ENCODE peak calls at places on chromosomes 7 and 10, in four cellular contexts. Q is HepG2, R is NT2/D1, N is GM12878. Y is an unnamed sample. For H3K4me1, the result is how much of the 10 kb centered on the place peaks cover.

GRCh38 chr10:20911626-20912025 is 14.5 kb upstream of the NEBL start:
- DNase-seq in Q (no peak), R (no peak), N (no peak), Y (no peak)

GRCh38 chr7:42552227-42552626 is 315.2 kb upstream of the GLI3 start:
- DNase-seq in Q (no peak), R (no peak), N (no peak), Y (no peak)

GRCh38 chr7:20795361-20795760 is 8.7 kb upstream of the SP8 start:
- DNase-seq in Q (no peak), R (no peak), N (no peak), Y (peak)

GRCh38 chr7:32522746-32523145 is 27.5 kb downstream of the AVL9 start:
- DNase-seq in Q (no peak), R (no peak), N (no peak), Y (no peak)

GRCh38 chr10:26437637-26438461 is at the start of gene APBB1IP:
- DNase-seq in Q (no peak), R (no peak), N (peak), Y (no peak)

GRCh38 chr10:120828940-120829339 is 22.2 kb upstream of the WDR11 start:
- DNase-seq in Q (no peak), R (no peak), N (no peak), Y (no peak)

GRCh38 chr10:89481662-89482061 is 53.7 kb downstream of the SLC16A12 start:
- DNase-seq in Q (no peak), R (no peak), N (no peak), Y (no peak)

GRCh38 chr7:111089822-111090426 is 1.0 kb upstream of the LRRN3 start:
- DNase-seq in Q (peak), R (peak), N (no peak), Y (no peak)

GRCh38 chr10:36441557-36441956 is 683.8 kb upstream of the ANKRD30A start:
- DNase-seq in Q (no peak), R (no peak), N (no peak), Y (no peak)

GRCh38 chr10:125064681-125065492 is 95.5 kb downstream of the CTBP2 start:
- DNase-seq in Q (no peak), R (no peak), N (peak), Y (no peak)

GRCh38 chr10:30216811-30217210 is 132.3 kb downstream of the MTPAP start:
- DNase-seq in Q (no peak), R (no peak), N (no peak), Y (no peak)

GRCh38 chr7:2700141-2700850 is 12.3 kb downstream of the AMZ1 start:
- DNase-seq in Q (no peak), R (no peak), N (no peak), Y (no peak)

GRCh38 chr10:34311679-34312078 is 503.4 kb downstream of the PARD3 start:
- DNase-seq in Q (no peak), R (no peak), N (no peak), Y (no peak)

GRCh38 chr7:65438593-65438992 is 64.9 kb downstream of the ZNF92 start:
- DNase-seq in Q (no peak), R (no peak), N (no peak), Y (no peak)

GRCh38 chr10:29642996-29643395 is 8.2 kb upstream of the SVIL start:
- DNase-seq in Q (no peak), R (no peak), N (no peak), Y (no peak)

GRCh38 chr7:144854839-144855424 is 19.1 kb upstream of the TPK1 start:
- DNase-seq in Q (peak), R (no peak), N (no peak), Y (no peak)

GRCh38 chr7:119175916-119176627 is 951.6 kb downstream of the ANKRD7 start:
- DNase-seq in Q (peak), R (peak), N (peak), Y (peak)

GRCh38 chr10:15624405-15625191 is 95.1 kb downstream of the ITGA8 start:
- DNase-seq in Q (no peak), R (no peak), N (no peak), Y (no peak)

GRCh38 chr7:36276428-36277246 is 113.0 kb upstream of the ANLN start:
- DNase-seq in Q (no peak), R (no peak), N (no peak), Y (no peak)
- TF ChIP-seq SUZ12 in Q (no peak), R (no peak), N (no peak), Y (no peak)

GRCh38 chr10:117112220-117112619 is 25.9 kb downstream of the VAX1 start:
- DNase-seq in Q (peak), R (no peak), N (no peak), Y (no peak)
- H3K4me1 ChIP-seq in Q (under half), R (under half), N (under half), Y (under half)

DNA sequence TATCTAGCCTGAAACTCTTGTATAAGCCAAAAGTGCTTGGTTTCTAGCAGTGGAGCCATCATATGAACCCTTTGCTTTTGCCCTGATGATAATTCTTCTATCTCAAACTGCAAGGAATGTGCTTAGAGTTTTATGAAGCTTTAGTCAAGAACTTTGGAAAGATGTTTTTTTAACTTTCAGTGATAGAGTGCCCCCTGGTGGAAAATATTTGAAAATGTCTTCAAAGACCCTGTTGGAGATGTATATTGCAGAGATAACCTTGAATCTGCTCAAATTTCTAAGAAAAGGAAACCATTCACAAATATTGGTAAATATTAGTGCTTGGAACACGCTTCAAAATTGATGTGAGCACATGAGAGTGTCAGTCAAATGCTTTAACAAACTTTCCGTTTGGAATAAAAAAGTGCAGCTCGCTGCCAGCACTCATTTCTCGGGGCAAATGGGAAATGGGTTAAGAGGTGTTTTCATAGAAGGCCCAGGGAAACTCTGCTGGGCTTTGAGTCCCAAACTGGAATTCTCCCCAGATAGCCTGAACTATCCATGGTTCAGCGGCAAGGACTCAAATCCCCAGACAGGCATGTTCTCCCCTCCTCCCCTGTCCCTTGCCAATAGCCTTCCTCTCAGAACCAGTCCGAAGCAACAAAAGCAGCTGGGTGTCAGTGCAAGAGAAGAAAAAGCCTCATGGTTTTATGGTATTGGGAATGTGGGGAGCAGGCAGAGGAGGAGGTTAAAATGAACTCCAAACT is 129.3 kb downstream of the MYOF start:
- DNase-seq in Q (peak), R (no peak), N (no peak), Y (no peak)
- TF ChIP-seq SUZ12 in Q (no peak), R (no peak), N (no peak), Y (no peak)

GRCh38 chr10:3533296-3533695 is 251.7 kb downstream of the KLF6 start:
- DNase-seq in Q (no peak), R (no peak), N (no peak), Y (no peak)

GRCh38 chr10:3534433-3534832 is 250.6 kb downstream of the KLF6 start:
- DNase-seq in Q (no peak), R (no peak), N (no peak), Y (no peak)

GRCh38 chr10:3531670-3532069 is 253.3 kb downstream of the KLF6 start:
- DNase-seq in Q (no peak), R (no peak), N (no peak), Y (no peak)

GRCh38 chr10:3531097-3531645 is 253.8 kb downstream of the KLF6 start:
- DNase-seq in Q (no peak), R (no peak), N (no peak), Y (no peak)

GRCh38 chr10:3532644-3533043 is 252.4 kb downstream of the KLF6 start:
- DNase-seq in Q (no peak), R (no peak), N (no peak), Y (no peak)
- H3K4me1 ChIP-seq in Q (under half), R (under half), N (under half), Y (under half)

GRCh38 chr7:101303102-101303701 is 18.4 kb downstream of the IFT22 start:
- DNase-seq in Q (no peak), R (no peak), N (no peak), Y (peak)
- TF ChIP-seq SUZ12 in Q (no peak), R (no peak), N (no peak), Y (no peak)

DNA sequence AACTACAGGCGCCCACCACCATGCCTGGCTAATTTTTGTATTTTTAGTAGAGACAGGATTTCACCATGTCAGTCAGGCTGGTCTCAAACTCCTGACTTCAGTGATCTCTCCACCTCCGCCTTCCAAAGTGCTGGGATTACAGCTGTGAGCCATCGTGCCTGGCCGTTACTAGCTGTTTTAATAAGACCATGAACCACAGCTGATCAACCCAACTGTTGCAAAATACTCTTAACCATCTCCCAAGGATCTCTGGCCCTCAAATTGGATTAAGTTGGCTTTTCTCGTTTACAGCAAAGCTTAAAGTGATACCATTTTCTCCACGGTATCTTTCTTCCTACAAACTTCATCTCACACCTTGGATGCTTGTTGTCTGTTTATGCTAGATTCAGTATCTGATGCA is 18.3 kb downstream of the ZFAND2A start:
- DNase-seq in Q (no peak), R (no peak), N (no peak), Y (no peak)
- H3K4me1 ChIP-seq in Q (under half), R (under half), N (under half), Y (under half)

GRCh38 chr7:43790006-43790405 is 31.5 kb downstream of the BLVRA start:
- DNase-seq in Q (no peak), R (no peak), N (no peak), Y (no peak)
- TF ChIP-seq SUZ12 in Q (no peak), R (no peak), N (no peak), Y (no peak)

GRCh38 chr7:50660040-50660829 is 95.0 kb upstream of the DDC start:
- DNase-seq in Q (no peak), R (no peak), N (no peak), Y (peak)
- H3K4me1 ChIP-seq in Q (under half), R (under half), N (under half), Y (under half)